ENCODE peak calls at places on chromosomes 1 and 21, in seven cellular contexts. C is Daoy, I is HFF-Myc, D is lung, N is left ventricle myocardium superior, Q is neural crest cell, B is H54. L is an unnamed sample.

GRCh38 chr1:228804640-228805413 is 69.5 kb downstream of the RHOU start:
- DNase-seq in D (no peak), N (no peak), Q (no peak), B (no peak), C (no peak), I (no peak), L (no peak)

GRCh38 chr1:11730429-11730861 is 5.5 kb upstream of the AGTRAP start:
- DNase-seq in C (peak), B (peak), I (no peak), D (peak), N (no peak), Q (no peak), L (no peak)

GRCh38 chr1:17798799-17799382 is 43.8 kb downstream of the ACTL8 start:
- DNase-seq in C (no peak), I (no peak), B (no peak), N (no peak), D (no peak), Q (no peak), L (no peak)

GRCh38 chr1:161139765-161140164 is 7.3 kb upstream of the DEDD start:
- DNase-seq in N (no peak), D (no peak), B (no peak), Q (peak), I (no peak), C (peak), L (no peak)

GRCh38 chr1:65036614-65037180 is 70.3 kb upstream of the JAK1 start:
- DNase-seq in C (no peak), B (no peak), N (no peak), D (no peak), Q (no peak), I (no peak), L (no peak)

GRCh38 chr1:224433671-224434446 is 738 bp downstream of the WDR26 start:
- DNase-seq in B (peak), I (no peak), C (peak), D (peak), Q (peak), N (peak), L (no peak)

GRCh38 chr1:238581332-238581731 is 690.6 kb upstream of the ZP4 start:
- DNase-seq in D (no peak), I (no peak), N (no peak), B (no peak), Q (no peak), C (no peak), L (peak)

GRCh38 chr1:29753771-29754607 is 517.7 kb downstream of the PTPRU start:
- DNase-seq in N (no peak), I (no peak), B (no peak), D (peak), Q (no peak), C (no peak), L (no peak)

GRCh38 chr1:21933397-21934248 is 3.5 kb downstream of the HSPG2 start:
- DNase-seq in D (peak), C (peak), B (no peak), Q (no peak), I (no peak), N (peak), L (no peak)

GRCh38 chr1:181485276-181486097 is 2.2 kb downstream of the CACNA1E start:
- DNase-seq in Q (peak), I (no peak), B (no peak), N (peak), D (no peak), C (no peak), L (no peak)

GRCh38 chr1:171251741-171252300 is 3.5 kb downstream of the FMO1 start:
- DNase-seq in B (no peak), C (peak), I (no peak), D (no peak), N (peak), Q (peak), L (no peak)

GRCh38 chr21:33688343-33688742 is 46.0 kb downstream of the ITSN1 start:
- DNase-seq in N (no peak), B (no peak), D (no peak), I (no peak), Q (no peak), C (no peak), L (no peak)

GRCh38 chr1:21508580-21509350 is 458 bp upstream of the ALPL start:
- DNase-seq in C (peak), Q (peak), D (peak), N (peak), I (no peak), B (no peak), L (no peak)

GRCh38 chr1:25206201-25206600 is 26.1 kb downstream of the SYF2 start:
- DNase-seq in N (no peak), D (no peak), Q (no peak), I (no peak), C (no peak), B (no peak), L (no peak)

GRCh38 chr1:181239086-181239485 is 150.6 kb downstream of the IER5 start:
- DNase-seq in Q (no peak), B (no peak), D (no peak), C (no peak), N (no peak), I (no peak), L (no peak)

GRCh38 chr21:40841524-40842196 is 5.3 kb downstream of the DSCAM start:
- DNase-seq in Q (peak), D (peak), B (no peak), N (peak), C (peak), I (no peak), L (no peak)

GRCh38 chr1:65820983-65821382 is 28.3 kb downstream of the PDE4B start:
- DNase-seq in D (no peak), N (no peak), Q (no peak), C (peak), I (peak), B (peak), L (peak)

GRCh38 chr1:51648180-51649109 is 31.6 kb downstream of the OSBPL9 start:
- DNase-seq in Q (no peak), B (peak), D (no peak), C (peak), N (no peak), I (no peak), L (no peak)

GRCh38 chr1:93186667-93187066 is 6.1 kb downstream of the CCDC18 start:
- DNase-seq in I (no peak), D (no peak), B (no peak), Q (no peak), C (no peak), N (no peak), L (no peak)